ENCODE peak calls at places on chromosomes 4 and X, in five cellular contexts. P is psoas muscle; E is CD8-positive, alpha-beta memory T cell; W is GM23248; U is suprapubic skin. J is an unnamed sample.

GRCh38 chr4:181319629-181320028 is 923.6 kb upstream of the TENM3 start:
- DNase-seq in W (no peak), E (no peak), U (no peak), P (no peak), J (no peak)

GRCh38 chr4:89640620-89641366 is 196.2 kb downstream of the SNCA start:
- DNase-seq in W (peak; percentile 82), P (no peak), E (no peak), U (no peak), J (peak; percentile 10)

GRCh38 chrX:100410083-100410590 is at the start of gene PCDH19:
- DNase-seq in W (peak; percentile 72), E (no peak), U (no peak), P (peak; percentile 54), J (peak; percentile 57)

GRCh38 chrX:39935414-39936064 is 162.2 kb downstream of the BCOR start:
- DNase-seq in P (no peak), E (no peak), W (no peak), U (no peak), J (no peak)

GRCh38 chr4:3013323-3013722 is 50.0 kb downstream of the GRK4 start:
- DNase-seq in W (no peak), U (no peak), E (no peak), P (no peak), J (no peak)

GRCh38 chrX:114626323-114626722 is 42.4 kb downstream of the HTR2C start:
- DNase-seq in U (no peak), P (no peak), W (peak; percentile 32), E (no peak), J (peak; percentile 39)

GRCh38 chrX:850471-850916 is 219.9 kb downstream of the SHOX start:
- DNase-seq in U (no peak), W (no peak), P (no peak), E (no peak), J (no peak)

GRCh38 chrX:30027636-30028035 is 187.7 kb upstream of the MAGEB2 start:
- DNase-seq in U (no peak), E (no peak), W (no peak), P (no peak), J (peak; percentile 31)

GRCh38 chrX:1914606-1915365 is 299.9 kb downstream of the ASMT start:
- DNase-seq in W (no peak), E (no peak), P (no peak), U (no peak), J (no peak)

GRCh38 chr4:87116230-87116629 is 104.2 kb downstream of the KLHL8 start:
- DNase-seq in P (no peak), W (no peak), E (no peak), U (no peak), J (no peak)

GRCh38 chr4:101306225-101306624 is 41.1 kb downstream of the PPP3CA start:
- DNase-seq in E (no peak), U (no peak), W (no peak), P (no peak), J (no peak)

GRCh38 chr4:149522031-149522430 is 293.6 kb downstream of the IQCM start:
- DNase-seq in U (no peak), E (no peak), W (no peak), P (no peak), J (no peak)

GRCh38 chr4:14348506-14348905 is 653.8 kb upstream of the CPEB2 start:
- DNase-seq in P (no peak), E (no peak), W (peak; percentile 33), U (no peak), J (peak; percentile 58)

GRCh38 chr4:95505149-95505548 is 43.6 kb downstream of the UNC5C start:
- DNase-seq in W (no peak), U (no peak), E (no peak), P (no peak), J (no peak)

GRCh38 chr4:152310223-152310622 is 225.7 kb downstream of the FBXW7 start:
- DNase-seq in P (no peak), E (no peak), W (peak; percentile 37), U (no peak), J (peak; percentile 88)

DNA sequence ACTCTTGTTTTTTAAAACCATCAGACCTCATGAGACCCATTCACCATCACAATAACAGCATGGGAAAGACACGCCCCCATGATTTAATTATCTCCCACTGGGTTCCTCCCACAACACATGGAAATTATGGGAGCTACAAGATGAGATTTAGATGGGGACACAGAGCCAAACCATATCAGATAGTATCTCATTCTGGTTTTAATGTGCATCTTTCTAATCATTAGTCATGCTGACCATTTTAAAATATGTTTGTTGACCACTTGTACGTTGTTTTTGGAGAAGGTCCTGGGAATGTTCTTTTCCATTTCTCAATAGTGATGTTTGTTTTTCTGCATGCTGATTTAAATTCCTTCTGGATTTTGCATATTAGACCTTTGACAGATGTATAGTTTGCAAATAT is 119.0 kb downstream of the RTL3 start:
- DNase-seq in P (no peak), U (no peak), W (no peak), E (no peak), J (no peak)
- H3K36me3 ChIP-seq in P (no peaks in the 10 kb centered on the region), U (no peaks in the 10 kb centered on the region), W (no peaks in the 10 kb centered on the region), E (no peaks in the 10 kb centered on the region), J (no peaks in the 10 kb centered on the region)

GRCh38 chrX:24646745-24647182 is 383 bp downstream of the PCYT1B start:
- DNase-seq in U (no peak), P (no peak), E (no peak), W (peak; percentile 13), J (no peak)
- H3K36me3 ChIP-seq in U (no peaks in the 10 kb centered on the region), P (no peaks in the 10 kb centered on the region), E (no peaks in the 10 kb centered on the region), W (no peaks in the 10 kb centered on the region), J (no peaks in the 10 kb centered on the region)

DNA sequence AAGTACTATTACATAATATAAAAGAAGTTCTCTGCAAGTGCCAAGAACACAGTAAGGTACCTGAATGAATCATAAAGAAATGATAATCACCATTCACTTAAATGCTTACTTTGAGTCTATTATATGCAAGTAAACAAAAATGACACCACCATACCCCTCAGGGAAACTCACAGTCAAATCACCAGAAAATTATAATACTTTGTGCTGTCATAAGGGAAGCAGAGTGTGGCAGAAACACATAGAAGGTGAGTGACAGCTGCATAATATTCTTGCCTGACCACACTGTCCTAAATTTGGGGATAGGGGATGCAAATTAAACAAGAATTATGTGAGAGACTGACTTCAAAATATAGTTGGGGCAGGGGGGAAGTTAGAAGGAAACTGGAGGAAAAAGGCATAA is 12.9 kb downstream of the CCNI start:
- DNase-seq in U (no peak), W (no peak), E (no peak), P (no peak), J (no peak)
- H3K36me3 ChIP-seq in U (peaks cover 50% of the 10 kb centered on the region), W (peaks cover 53% of the 10 kb centered on the region), E (peaks cover 34% of the 10 kb centered on the region), P (peaks cover 4% of the 10 kb centered on the region), J (peaks cover 28% of the 10 kb centered on the region)

DNA sequence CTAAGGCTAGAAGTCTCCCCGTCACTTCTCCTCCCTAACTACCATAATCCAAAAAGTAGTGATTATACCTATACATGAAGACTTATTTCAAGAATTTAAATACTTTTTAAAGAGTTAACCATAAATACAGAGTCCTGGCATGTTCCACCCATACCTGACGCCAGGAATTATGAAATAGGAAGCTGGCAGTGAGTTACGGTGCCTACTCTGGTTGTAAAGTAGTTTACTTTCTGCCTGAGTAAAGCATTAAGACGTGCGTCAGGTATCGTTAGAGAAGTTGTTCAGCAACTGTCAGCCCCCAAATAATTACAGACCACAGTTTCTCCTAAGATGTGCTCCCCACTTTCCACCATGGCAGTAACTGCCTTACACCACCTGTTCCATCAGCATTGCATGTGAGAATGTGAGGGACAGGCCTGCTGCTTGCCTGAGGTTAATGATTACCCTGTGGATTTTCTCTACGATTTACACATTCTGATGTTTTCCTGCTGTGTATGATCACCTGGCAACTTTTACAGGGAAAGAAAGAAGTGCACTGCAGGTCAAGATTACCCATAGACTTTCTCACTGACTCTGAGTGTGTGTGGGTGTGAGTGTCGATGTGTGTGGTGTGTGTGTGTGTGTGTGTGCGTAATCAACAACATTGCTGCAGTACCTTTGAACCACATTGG is 92.3 kb upstream of the SLC7A11 start:
- DNase-seq in U (no peak), E (no peak), P (no peak), W (no peak), J (no peak)
- H3K36me3 ChIP-seq in U (no peaks in the 10 kb centered on the region), E (no peaks in the 10 kb centered on the region), P (no peaks in the 10 kb centered on the region), W (no peaks in the 10 kb centered on the region), J (no peaks in the 10 kb centered on the region)

J was measured in PC-3.